ENCODE peak calls at places on chromosomes 12 and 14, in six cellular contexts. V is suprapubic skin; U is CD4-positive, alpha-beta memory T cell; J is neural progenitor cell; K is tibial nerve; F is psoas muscle. A is an unnamed sample.

GRCh38 chr12:104750061-104750460 is 208.0 kb downstream of the SLC41A2 start:
- DNase-seq in K (peak; percentile 20), V (no peak), J (no peak), U (no peak), F (no peak), A (no peak)

GRCh38 chr14:54109521-54110120 is 153.0 kb upstream of the BMP4 start:
- DNase-seq in F (no peak), J (no peak), U (no peak), V (no peak), K (no peak), A (no peak)

GRCh38 chr12:100141998-100142850 is 450 bp downstream of the BLTP3B start:
- DNase-seq in K (peak; percentile 49), V (peak; percentile 71), J (peak; percentile 85), F (peak; percentile 40), U (no peak), A (no peak)

GRCh38 chr14:69094481-69094880 is 58.4 kb downstream of the DCAF5 start:
- DNase-seq in U (no peak), F (no peak), K (no peak), J (no peak), V (no peak), A (no peak)

GRCh38 chr14:72495668-72496067 is 398.2 kb downstream of the DPF3 start:
- DNase-seq in U (no peak), F (no peak), V (no peak), J (no peak), K (peak; percentile 27), A (no peak)

GRCh38 chr12:56687225-56688128 is 607 bp downstream of the PTGES3 start:
- DNase-seq in F (peak; percentile 49), J (peak; percentile 48), U (peak; percentile 84), K (peak; percentile 41), V (peak; percentile 81), A (no peak)

GRCh38 chr14:55245657-55246268 is 25.5 kb upstream of the FBXO34 start:
- DNase-seq in F (no peak), V (no peak), J (peak; percentile 38), K (no peak), U (peak; percentile 61), A (no peak)

GRCh38 chr14:55926007-55926406 is 192.2 kb upstream of the PELI2 start:
- DNase-seq in U (no peak), J (no peak), F (no peak), K (no peak), V (no peak), A (no peak)

GRCh38 chr14:69611264-69612013 is at the start of gene SUSD6:
- DNase-seq in K (peak; percentile 79), U (peak; percentile 91), J (peak; percentile 96), F (peak; percentile 92), V (peak; percentile 94), A (peak; percentile 85)

GRCh38 chr12:56721721-56722120 is 3.4 kb downstream of the NACA start:
- DNase-seq in U (no peak), V (no peak), K (no peak), F (no peak), J (no peak), A (no peak)

GRCh38 chr12:128891856-128892255 is 38.6 kb downstream of the GLT1D1 start:
- DNase-seq in J (no peak), U (no peak), K (no peak), F (no peak), V (no peak), A (no peak)

GRCh38 chr12:79006306-79006705 is 141.7 kb downstream of the SYT1 start:
- DNase-seq in U (no peak), K (no peak), V (no peak), F (no peak), J (no peak), A (no peak)

GRCh38 chr12:123548107-123548506 is 14.6 kb upstream of the RILPL1 start:
- DNase-seq in K (no peak), V (no peak), F (no peak), U (no peak), J (no peak), A (no peak)

GRCh38 chr14:104433401-104434213 is 146.0 kb upstream of the C14orf180 start:
- DNase-seq in J (no peak), V (peak; percentile 47), F (no peak), K (no peak), U (peak; percentile 12), A (no peak)

GRCh38 chr12:77724367-77724957 is 106.2 kb upstream of the NAV3 start:
- DNase-seq in V (no peak), F (no peak), K (no peak), J (peak; percentile 43), U (no peak), A (no peak)

GRCh38 chr14:94394594-94395305 is 6.3 kb upstream of the SERPINA1 start:
- DNase-seq in J (no peak), V (no peak), U (no peak), K (peak; percentile 59), F (peak; percentile 67), A (no peak)

GRCh38 chr14:39320318-39320717 is 86.6 kb downstream of the MIA2 start:
- DNase-seq in V (no peak), K (no peak), F (no peak), J (no peak), U (no peak), A (no peak)

GRCh38 chr14:103143535-103143934 is 20.3 kb downstream of the TNFAIP2 start:
- DNase-seq in F (no peak), J (no peak), V (no peak), K (no peak), U (no peak), A (no peak)

GRCh38 chr12:17017402-17017801 is 411.4 kb upstream of the LMO3 start:
- DNase-seq in J (no peak), U (no peak), V (no peak), F (no peak), K (no peak), A (no peak)

GRCh38 chr14:105562713-105563346 is 36.4 kb downstream of the TMEM121 start:
- DNase-seq in V (no peak), F (no peak), K (no peak), J (no peak), U (no peak), A (no peak)

GRCh38 chr14:105857223-105857815 is 330.9 kb downstream of the TMEM121 start:
- DNase-seq in J (no peak), V (peak; percentile 50), F (no peak), K (no peak), U (peak; percentile 63), A (no peak)

DNA sequence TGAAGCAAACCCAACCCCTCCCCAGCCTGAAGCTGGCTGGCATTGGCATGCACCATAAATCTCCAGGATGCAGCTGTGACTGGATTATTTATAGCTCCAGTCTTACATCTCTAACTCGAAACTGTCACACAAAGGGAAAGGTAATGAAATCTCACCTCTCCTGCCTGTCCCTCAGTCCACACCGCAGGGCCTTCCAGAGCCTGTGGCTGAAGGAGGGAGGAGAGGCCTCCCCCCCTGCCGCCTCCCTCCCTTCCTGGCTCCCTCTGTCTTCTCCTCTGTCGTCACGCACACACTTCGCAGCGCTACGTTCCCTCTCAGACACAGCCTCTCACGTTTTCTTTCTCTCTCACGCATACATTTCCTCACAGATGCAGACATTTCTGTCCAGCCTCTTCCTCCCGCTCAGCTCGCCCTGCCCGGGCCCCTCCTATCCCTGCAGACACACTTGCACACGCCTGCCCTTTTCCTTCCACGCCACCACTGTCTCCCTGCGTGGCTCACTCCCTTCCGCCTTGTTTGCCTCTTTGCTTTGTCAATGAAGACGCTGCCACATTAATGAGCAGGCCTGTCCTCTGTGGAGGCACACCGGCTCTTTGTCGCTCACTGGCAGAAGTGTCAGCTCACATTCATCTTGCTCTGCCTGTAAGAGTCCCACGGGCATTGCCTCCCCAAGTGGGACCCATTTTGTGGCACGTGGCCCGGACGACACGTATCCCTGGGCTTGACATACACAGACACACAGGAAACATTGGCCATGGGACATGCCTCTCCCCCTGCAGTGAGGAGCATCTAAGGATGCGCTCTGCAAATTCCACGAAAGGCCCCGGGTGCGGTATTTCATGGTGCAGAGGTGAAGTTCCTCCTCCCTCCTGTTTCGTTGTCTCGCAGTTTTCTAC is 27.9 kb downstream of the IRF2BPL start:
- DNase-seq in U (no peak), V (no peak), K (no peak), J (peak; percentile 46), F (peak; percentile 55), A (no peak)
- H3K27ac ChIP-seq in U (no peak overlapping the region), V (peak overlapping the region; percentile 64), K (no peak overlapping the region), J (no peak overlapping the region), F (peak overlapping the region; percentile 88), A (peak overlapping the region; percentile 52)

DNA sequence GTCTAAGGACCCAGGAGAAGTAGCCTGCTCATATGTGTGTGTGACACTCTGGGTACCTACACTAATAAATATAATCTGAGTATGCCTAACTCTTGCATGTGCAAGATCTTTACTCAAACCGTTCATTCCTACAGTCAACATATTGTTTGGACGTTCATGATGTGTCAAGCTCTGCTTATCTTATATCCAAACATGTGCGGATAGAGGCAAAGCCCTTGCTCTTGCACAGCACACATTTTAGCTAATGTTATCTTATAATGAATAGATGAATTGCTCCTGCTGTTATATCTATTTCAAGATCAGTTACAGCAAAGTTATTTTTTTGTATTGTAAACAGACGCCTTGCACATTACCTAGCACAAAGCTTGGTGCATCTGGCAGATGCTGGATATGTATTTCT is 228.4 kb upstream of the FLRT2 start:
- DNase-seq in U (no peak), V (no peak), J (no peak), F (no peak), K (no peak), A (no peak)
- H3K9me3 ChIP-seq in U (no peaks in the 10 kb centered on the region), V (no peaks in the 10 kb centered on the region), J (no peaks in the 10 kb centered on the region), F (no peaks in the 10 kb centered on the region), K (peaks cover 3% of the 10 kb centered on the region), A (no peaks in the 10 kb centered on the region)

DNA sequence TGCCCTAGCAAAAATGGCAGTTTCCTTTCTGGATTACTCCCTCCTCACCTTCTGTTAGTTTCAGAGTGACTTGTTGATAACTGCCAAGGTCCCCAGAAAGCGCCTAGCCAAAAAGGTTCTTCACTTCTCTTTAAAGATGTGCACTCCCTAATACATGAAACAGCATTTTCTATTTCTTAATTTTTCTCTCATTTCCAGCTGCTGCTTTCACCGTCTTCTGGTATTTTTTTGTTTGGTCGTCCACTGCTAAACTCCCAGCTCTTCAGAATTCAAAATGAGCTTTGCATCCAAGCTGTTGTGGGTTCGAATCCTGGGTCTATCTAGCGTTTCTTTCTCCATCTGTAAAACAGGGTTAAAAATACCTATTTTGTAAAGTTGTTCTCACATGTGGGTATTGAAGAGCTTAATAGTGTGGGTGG is 402 bp upstream of the BORCS5 start:
- DNase-seq in V (no peak), J (no peak), U (no peak), F (no peak), K (no peak), A (no peak)
- H3K27ac ChIP-seq in V (peak overlapping the region; percentile 100), J (no peak overlapping the region), U (peak overlapping the region; percentile 99), F (peak overlapping the region; percentile 100), K (peak overlapping the region; percentile 95), A (peak overlapping the region; percentile 93)

DNA sequence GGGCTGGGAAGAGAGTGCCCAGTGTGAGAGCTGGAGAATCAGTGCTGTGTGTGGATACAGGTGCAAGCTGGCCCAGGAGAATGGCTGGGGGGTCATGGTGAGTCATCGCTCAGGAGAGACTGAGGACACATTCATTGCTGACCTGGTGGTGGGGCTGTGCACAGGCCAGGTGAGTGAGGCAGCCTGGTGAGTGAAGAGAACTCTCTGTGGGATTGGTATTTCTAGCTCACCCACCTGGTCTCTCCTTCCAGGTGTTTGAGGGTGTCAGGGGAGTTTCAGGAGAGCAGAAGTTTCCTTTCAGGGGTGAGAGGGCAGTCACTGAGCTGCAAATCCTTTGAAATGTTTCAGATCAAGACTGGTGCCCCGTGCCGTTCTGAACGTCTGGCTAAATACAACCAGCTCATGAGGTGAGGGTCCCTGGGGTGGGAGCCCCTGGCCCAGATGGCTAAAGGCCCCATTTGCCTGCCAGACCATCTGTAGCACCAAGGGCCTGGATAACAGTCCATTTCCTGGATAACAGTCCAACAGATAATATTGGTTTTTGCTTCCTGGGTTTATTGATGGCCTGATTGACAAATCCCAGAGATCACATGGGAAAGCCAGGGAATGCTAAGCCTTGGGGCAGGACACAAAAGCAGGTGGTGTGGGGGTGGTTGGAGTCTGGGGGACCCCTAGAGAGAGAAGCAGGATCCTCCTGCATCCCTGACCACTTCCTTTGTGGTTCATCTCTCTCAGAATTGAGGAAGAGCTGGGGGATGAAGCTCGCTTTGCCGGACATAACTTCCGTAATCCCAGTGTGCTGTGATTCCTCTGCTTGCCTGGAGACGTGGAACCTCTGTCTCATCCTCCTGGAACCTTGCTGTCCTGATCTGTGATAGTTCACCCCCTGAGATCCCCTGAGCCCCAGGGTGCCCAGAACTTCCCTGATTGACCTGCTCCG is 5.5 kb upstream of the ATN1 start:
- DNase-seq in F (no peak), V (no peak), U (no peak), K (no peak), J (no peak), A (no peak)
- H3K9me3 ChIP-seq in F (no peaks in the 10 kb centered on the region), V (no peaks in the 10 kb centered on the region), U (no peaks in the 10 kb centered on the region), K (no peaks in the 10 kb centered on the region), J (no peaks in the 10 kb centered on the region), A (no peaks in the 10 kb centered on the region)

A was measured in esophagus squamous epithelium.